ENCODE peak calls at places on chromosomes 5 and 9, in eight cellular contexts. One of them, this sample, is unnamed.

GRCh38 chr9:73116030-73116429 is 35.6 kb upstream of the ANXA1 start:
- DNase-seq in adrenal gland: no peak
- DNase-seq in A549: no peak
- DNase-seq in effector memory CD4-positive, alpha-beta T cell: no peak
- DNase-seq in neuronal stem cell: no peak
- DNase-seq in fibroblast of lung: peak; percentile 84
- DNase-seq in naive thymus-derived CD4-positive, alpha-beta T cell: no peak
- DNase-seq in heart right ventricle: no peak
- DNase-seq in this sample: no peak

GRCh38 chr9:126614088-126614454 is 343 bp downstream of the LMX1B start:
- DNase-seq in adrenal gland: no peak
- DNase-seq in A549: no peak
- DNase-seq in effector memory CD4-positive, alpha-beta T cell: no peak
- DNase-seq in neuronal stem cell: no peak
- DNase-seq in fibroblast of lung: no peak
- DNase-seq in naive thymus-derived CD4-positive, alpha-beta T cell: no peak
- DNase-seq in heart right ventricle: no peak
- DNase-seq in this sample: no peak

GRCh38 chr9:34954225-34954624 is 3.9 kb upstream of the PHF24 start:
- DNase-seq in adrenal gland: no peak
- DNase-seq in A549: no peak
- DNase-seq in effector memory CD4-positive, alpha-beta T cell: no peak
- DNase-seq in neuronal stem cell: peak; percentile 66
- DNase-seq in fibroblast of lung: no peak
- DNase-seq in naive thymus-derived CD4-positive, alpha-beta T cell: no peak
- DNase-seq in heart right ventricle: no peak
- DNase-seq in this sample: no peak

GRCh38 chr5:143606043-143606752 is 202.7 kb upstream of the NR3C1 start:
- DNase-seq in adrenal gland: no peak
- DNase-seq in A549: no peak
- DNase-seq in effector memory CD4-positive, alpha-beta T cell: no peak
- DNase-seq in neuronal stem cell: no peak
- DNase-seq in fibroblast of lung: no peak
- DNase-seq in naive thymus-derived CD4-positive, alpha-beta T cell: no peak
- DNase-seq in heart right ventricle: no peak
- DNase-seq in this sample: no peak

GRCh38 chr9:124040935-124041816 is 29.6 kb downstream of the LHX2 start:
- DNase-seq in adrenal gland: peak; percentile 43
- DNase-seq in A549: peak; percentile 82
- DNase-seq in effector memory CD4-positive, alpha-beta T cell: peak; percentile 9
- DNase-seq in neuronal stem cell: no peak
- DNase-seq in fibroblast of lung: no peak
- DNase-seq in naive thymus-derived CD4-positive, alpha-beta T cell: no peak
- DNase-seq in heart right ventricle: peak; percentile 24
- DNase-seq in this sample: no peak

GRCh38 chr5:143676794-143677193 is 135.2 kb upstream of the HMHB1 start:
- DNase-seq in adrenal gland: no peak
- DNase-seq in A549: no peak
- DNase-seq in effector memory CD4-positive, alpha-beta T cell: no peak
- DNase-seq in neuronal stem cell: no peak
- DNase-seq in fibroblast of lung: no peak
- DNase-seq in naive thymus-derived CD4-positive, alpha-beta T cell: no peak
- DNase-seq in heart right ventricle: peak; percentile 34
- DNase-seq in this sample: no peak

GRCh38 chr5:120604898-120605297 is 140.8 kb downstream of the PRR16 start:
- DNase-seq in adrenal gland: no peak
- DNase-seq in A549: no peak
- DNase-seq in effector memory CD4-positive, alpha-beta T cell: no peak
- DNase-seq in neuronal stem cell: no peak
- DNase-seq in fibroblast of lung: peak; percentile 80
- DNase-seq in naive thymus-derived CD4-positive, alpha-beta T cell: no peak
- DNase-seq in heart right ventricle: no peak
- DNase-seq in this sample: no peak

GRCh38 chr5:179267671-179268071 is 77.6 kb downstream of the ADAMTS2 start:
- DNase-seq in adrenal gland: peak; percentile 3
- DNase-seq in A549: no peak
- DNase-seq in effector memory CD4-positive, alpha-beta T cell: no peak
- DNase-seq in neuronal stem cell: no peak
- DNase-seq in fibroblast of lung: no peak
- DNase-seq in naive thymus-derived CD4-positive, alpha-beta T cell: no peak
- DNase-seq in heart right ventricle: no peak
- DNase-seq in this sample: peak; percentile 3

GRCh38 chr5:61162832-61163567 is 732 bp upstream of the SMIM15 start:
- DNase-seq in adrenal gland: no peak
- DNase-seq in A549: peak; percentile 54
- DNase-seq in effector memory CD4-positive, alpha-beta T cell: no peak
- DNase-seq in neuronal stem cell: no peak
- DNase-seq in fibroblast of lung: peak; percentile 35
- DNase-seq in naive thymus-derived CD4-positive, alpha-beta T cell: no peak
- DNase-seq in heart right ventricle: peak; percentile 15
- DNase-seq in this sample: no peak

GRCh38 chr9:137280478-137281344 is 3.2 kb downstream of the TOR4A start:
- DNase-seq in adrenal gland: no peak
- DNase-seq in A549: no peak
- DNase-seq in effector memory CD4-positive, alpha-beta T cell: no peak
- DNase-seq in neuronal stem cell: no peak
- DNase-seq in fibroblast of lung: peak; percentile 32
- DNase-seq in naive thymus-derived CD4-positive, alpha-beta T cell: no peak
- DNase-seq in heart right ventricle: no peak
- DNase-seq in this sample: no peak
- H3K4me3 ChIP-seq in adrenal gland: no peak overlapping the region
- H3K4me3 ChIP-seq in A549: no peak overlapping the region
- H3K4me3 ChIP-seq in effector memory CD4-positive, alpha-beta T cell: no peak overlapping the region
- H3K4me3 ChIP-seq in neuronal stem cell: peak overlapping the region; percentile 81
- H3K4me3 ChIP-seq in fibroblast of lung: no peak overlapping the region
- H3K4me3 ChIP-seq in naive thymus-derived CD4-positive, alpha-beta T cell: no peak overlapping the region
- H3K4me3 ChIP-seq in heart right ventricle: peak overlapping the region; percentile 8
- H3K4me3 ChIP-seq in this sample: no peak overlapping the region

DNA sequence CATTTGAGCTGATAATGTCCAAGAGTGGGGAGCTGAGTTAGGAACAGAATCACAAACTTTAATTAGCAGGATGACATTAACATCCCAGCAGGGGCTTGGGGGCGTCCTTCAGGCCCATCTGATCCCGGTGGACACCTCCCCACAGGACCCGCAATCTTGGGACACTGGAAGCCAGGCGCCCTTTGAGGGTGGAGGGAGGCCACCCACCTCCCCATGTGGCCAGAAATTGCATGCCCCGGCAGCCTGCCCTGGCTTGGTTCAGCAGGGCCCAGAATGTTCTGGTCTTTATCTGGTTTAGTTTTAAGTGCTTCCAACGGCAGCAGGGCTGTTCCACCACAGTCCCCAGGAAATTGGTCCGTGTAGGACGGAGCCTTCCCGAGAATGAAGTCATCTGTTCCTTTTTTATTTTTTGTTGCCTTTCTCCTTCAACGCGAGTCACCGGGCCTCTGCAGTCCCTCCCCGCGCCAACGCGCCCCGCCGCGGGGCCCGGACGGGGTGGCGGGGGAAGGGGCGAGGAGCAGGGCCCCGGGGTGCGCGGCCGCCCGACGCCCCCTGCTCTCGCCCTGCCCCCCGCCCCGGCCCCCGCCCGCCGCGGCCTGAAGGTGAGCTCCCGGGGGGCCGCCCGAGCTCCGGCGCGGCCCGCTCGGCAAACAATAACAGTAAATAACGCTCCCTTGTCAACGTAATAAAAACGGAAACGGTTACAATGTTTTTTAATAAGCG is 207.9 kb downstream of the C9orf50 start:
- DNase-seq in adrenal gland: peak; percentile 75
- DNase-seq in A549: peak; percentile 38
- DNase-seq in effector memory CD4-positive, alpha-beta T cell: peak; percentile 45
- DNase-seq in neuronal stem cell: no peak
- DNase-seq in fibroblast of lung: peak; percentile 78
- DNase-seq in naive thymus-derived CD4-positive, alpha-beta T cell: peak; percentile 54
- DNase-seq in heart right ventricle: peak; percentile 86
- DNase-seq in this sample: peak; percentile 62
- H3K27ac ChIP-seq in adrenal gland: peak overlapping the region; percentile 100
- H3K27ac ChIP-seq in A549: peak overlapping the region; percentile 100
- H3K27ac ChIP-seq in effector memory CD4-positive, alpha-beta T cell: peak overlapping the region; percentile 99
- H3K27ac ChIP-seq in neuronal stem cell: peak overlapping the region; percentile 75
- H3K27ac ChIP-seq in fibroblast of lung: peak overlapping the region; percentile 98
- H3K27ac ChIP-seq in naive thymus-derived CD4-positive, alpha-beta T cell: peak overlapping the region; percentile 100
- H3K27ac ChIP-seq in heart right ventricle: peak overlapping the region; percentile 98
- H3K27ac ChIP-seq in this sample: peak overlapping the region; percentile 97

GRCh38 chr9:134724912-134725604 is 83.5 kb downstream of the COL5A1 start:
- DNase-seq in adrenal gland: no peak
- DNase-seq in A549: no peak
- DNase-seq in effector memory CD4-positive, alpha-beta T cell: no peak
- DNase-seq in neuronal stem cell: no peak
- DNase-seq in fibroblast of lung: no peak
- DNase-seq in naive thymus-derived CD4-positive, alpha-beta T cell: no peak
- DNase-seq in heart right ventricle: no peak
- DNase-seq in this sample: no peak

GRCh38 chr9:134726026-134726721 is 84.6 kb downstream of the COL5A1 start:
- DNase-seq in adrenal gland: no peak
- DNase-seq in A549: no peak
- DNase-seq in effector memory CD4-positive, alpha-beta T cell: no peak
- DNase-seq in neuronal stem cell: no peak
- DNase-seq in fibroblast of lung: no peak
- DNase-seq in naive thymus-derived CD4-positive, alpha-beta T cell: no peak
- DNase-seq in heart right ventricle: no peak
- DNase-seq in this sample: no peak

GRCh38 chr9:134726722-134727034 is 85.1 kb downstream of the COL5A1 start:
- DNase-seq in adrenal gland: no peak
- DNase-seq in A549: no peak
- DNase-seq in effector memory CD4-positive, alpha-beta T cell: no peak
- DNase-seq in neuronal stem cell: no peak
- DNase-seq in fibroblast of lung: no peak
- DNase-seq in naive thymus-derived CD4-positive, alpha-beta T cell: no peak
- DNase-seq in heart right ventricle: no peak
- DNase-seq in this sample: no peak

GRCh38 chr9:134724231-134724911 is 82.8 kb downstream of the COL5A1 start:
- DNase-seq in adrenal gland: no peak
- DNase-seq in A549: no peak
- DNase-seq in effector memory CD4-positive, alpha-beta T cell: no peak
- DNase-seq in neuronal stem cell: no peak
- DNase-seq in fibroblast of lung: peak; percentile 65
- DNase-seq in naive thymus-derived CD4-positive, alpha-beta T cell: no peak
- DNase-seq in heart right ventricle: peak; percentile 53
- DNase-seq in this sample: no peak

DNA sequence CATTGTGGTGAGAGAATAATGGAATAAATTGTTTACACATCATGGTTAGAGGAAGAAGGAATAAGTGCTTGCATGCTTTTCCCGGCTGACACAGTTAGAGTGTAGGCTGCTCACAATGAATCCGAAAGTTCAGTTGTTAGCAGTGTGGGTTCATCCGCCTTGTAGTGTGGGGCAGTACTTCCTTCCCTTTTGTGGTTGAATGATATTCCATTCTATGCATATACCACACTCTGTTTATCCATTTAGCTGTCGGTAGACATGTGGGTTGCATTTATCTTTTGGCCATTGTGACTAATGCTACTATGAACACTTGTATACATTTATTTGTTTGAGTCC is 84.0 kb downstream of the COL5A1 start:
- DNase-seq in adrenal gland: no peak
- DNase-seq in A549: no peak
- DNase-seq in effector memory CD4-positive, alpha-beta T cell: no peak
- DNase-seq in neuronal stem cell: no peak
- DNase-seq in fibroblast of lung: peak; percentile 68
- DNase-seq in naive thymus-derived CD4-positive, alpha-beta T cell: no peak
- DNase-seq in heart right ventricle: no peak
- DNase-seq in this sample: no peak
- H3K4me3 ChIP-seq in adrenal gland: no peak overlapping the region
- H3K4me3 ChIP-seq in A549: no peak overlapping the region
- H3K4me3 ChIP-seq in effector memory CD4-positive, alpha-beta T cell: no peak overlapping the region
- H3K4me3 ChIP-seq in neuronal stem cell: no peak overlapping the region
- H3K4me3 ChIP-seq in fibroblast of lung: no peak overlapping the region
- H3K4me3 ChIP-seq in naive thymus-derived CD4-positive, alpha-beta T cell: no peak overlapping the region
- H3K4me3 ChIP-seq in heart right ventricle: no peak overlapping the region
- H3K4me3 ChIP-seq in this sample: no peak overlapping the region

DNA sequence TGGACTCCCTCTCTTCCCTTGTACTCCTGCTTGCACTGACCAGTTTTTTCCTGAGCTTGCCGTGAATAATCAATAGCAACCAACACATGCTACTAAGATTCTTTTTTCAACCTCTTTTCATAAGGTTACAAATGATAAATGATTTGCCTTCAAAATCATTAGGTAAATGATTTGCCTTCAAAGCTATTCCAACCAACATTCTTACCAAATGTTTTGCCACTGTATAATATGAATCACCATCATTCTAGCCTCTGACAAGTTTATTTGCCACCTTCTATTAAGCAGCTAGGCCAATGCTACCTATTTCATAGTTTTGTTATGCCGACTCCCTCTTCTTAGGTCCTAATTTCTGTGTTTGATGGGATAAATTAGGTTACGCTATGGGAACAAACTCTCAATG is 385.1 kb downstream of the DTWD2 start:
- DNase-seq in adrenal gland: no peak
- DNase-seq in A549: no peak
- DNase-seq in effector memory CD4-positive, alpha-beta T cell: no peak
- DNase-seq in neuronal stem cell: no peak
- DNase-seq in fibroblast of lung: no peak
- DNase-seq in naive thymus-derived CD4-positive, alpha-beta T cell: no peak
- DNase-seq in heart right ventricle: no peak
- DNase-seq in this sample: no peak
- H3K27ac ChIP-seq in adrenal gland: no peak overlapping the region
- H3K27ac ChIP-seq in A549: no peak overlapping the region
- H3K27ac ChIP-seq in effector memory CD4-positive, alpha-beta T cell: no peak overlapping the region
- H3K27ac ChIP-seq in neuronal stem cell: no peak overlapping the region
- H3K27ac ChIP-seq in fibroblast of lung: no peak overlapping the region
- H3K27ac ChIP-seq in naive thymus-derived CD4-positive, alpha-beta T cell: no peak overlapping the region
- H3K27ac ChIP-seq in heart right ventricle: no peak overlapping the region
- H3K27ac ChIP-seq in this sample: no peak overlapping the region

DNA sequence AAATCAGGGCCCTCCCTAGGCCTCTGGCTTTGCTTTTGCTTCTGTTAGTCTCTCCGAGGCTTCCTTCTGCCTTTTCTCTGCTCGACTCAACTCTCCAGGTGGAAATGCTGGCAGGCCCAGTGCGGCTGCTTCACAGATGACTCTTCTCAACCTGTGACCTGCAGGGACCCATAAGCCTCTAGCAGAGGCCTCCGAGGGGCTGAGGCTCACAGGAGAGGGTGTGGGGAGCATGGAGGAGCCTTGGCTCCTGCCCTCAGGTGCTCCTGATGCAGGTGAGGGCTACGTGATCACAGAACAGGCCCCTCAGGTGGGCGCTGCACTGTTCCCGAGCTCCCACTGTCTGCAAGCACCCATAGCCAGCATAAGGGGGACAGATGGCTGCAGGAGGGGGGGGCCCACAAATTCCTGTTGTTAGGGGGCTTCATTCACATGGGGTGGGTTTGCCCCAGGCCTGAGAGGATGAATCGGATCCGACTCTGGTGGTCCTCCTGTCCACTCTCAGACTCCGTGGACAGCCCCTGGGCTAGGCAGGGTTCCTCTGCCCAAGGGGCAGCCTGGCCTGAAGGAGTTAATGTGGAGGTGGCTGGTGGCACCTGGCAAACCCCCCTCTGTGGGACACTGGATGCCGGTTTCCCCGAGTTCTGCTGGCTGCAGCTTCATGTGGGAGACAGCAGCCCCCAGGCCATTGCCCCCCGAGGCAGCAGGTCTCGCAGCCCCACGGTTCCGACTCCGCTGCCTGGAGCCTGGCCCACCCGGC is 10.9 kb upstream of the FCN2 start:
- DNase-seq in adrenal gland: no peak
- DNase-seq in A549: no peak
- DNase-seq in effector memory CD4-positive, alpha-beta T cell: no peak
- DNase-seq in neuronal stem cell: no peak
- DNase-seq in fibroblast of lung: no peak
- DNase-seq in naive thymus-derived CD4-positive, alpha-beta T cell: no peak
- DNase-seq in heart right ventricle: no peak
- DNase-seq in this sample: no peak
- H3K4me3 ChIP-seq in adrenal gland: no peak overlapping the region
- H3K4me3 ChIP-seq in A549: no peak overlapping the region
- H3K4me3 ChIP-seq in effector memory CD4-positive, alpha-beta T cell: no peak overlapping the region
- H3K4me3 ChIP-seq in neuronal stem cell: no peak overlapping the region
- H3K4me3 ChIP-seq in fibroblast of lung: no peak overlapping the region
- H3K4me3 ChIP-seq in naive thymus-derived CD4-positive, alpha-beta T cell: no peak overlapping the region
- H3K4me3 ChIP-seq in heart right ventricle: no peak overlapping the region
- H3K4me3 ChIP-seq in this sample: no peak overlapping the region

This sample was measured in dorsolateral prefrontal cortex.